ENCODE peak calls at places on chromosomes 1 and 21, in six cellular contexts. Z is occipital lobe, H is H7, T is WERI-Rb-1, L is iris pigment epithelial cell, Q is Calu3. F is an unnamed sample.

GRCh38 chr21:42157606-42158310 is 61.2 kb upstream of the ABCG1 start:
- DNase-seq in Z (no peak), H (no peak), T (no peak), L (no peak), Q (no peak), F (peak; percentile 8)

GRCh38 chr1:96772349-96772748 is 50.8 kb downstream of the PTBP2 start:
- DNase-seq in Z (no peak), H (no peak), T (no peak), L (no peak), Q (no peak), F (no peak)

GRCh38 chr21:27315373-27315772 is 348.5 kb upstream of the ADAMTS5 start:
- DNase-seq in Z (no peak), H (no peak), T (no peak), L (peak; percentile 15), Q (no peak), F (no peak)

GRCh38 chr1:223622132-223622842 is 43.2 kb downstream of the CAPN8 start:
- DNase-seq in Z (no peak), H (peak; percentile 33), T (no peak), L (no peak), Q (no peak), F (no peak)

GRCh38 chr1:226104671-226105121 is 42.2 kb downstream of the H3-3A start:
- DNase-seq in Z (no peak), H (no peak), T (no peak), L (no peak), Q (no peak), F (no peak)

GRCh38 chr21:46222436-46223116 is 6.0 kb downstream of the LSS start:
- DNase-seq in Z (no peak), H (no peak), T (no peak), L (no peak), Q (no peak), F (peak; percentile 56)

GRCh38 chr1:20318971-20319370 is 28.3 kb downstream of the VWA5B1 start:
- DNase-seq in Z (no peak), H (no peak), T (no peak), L (peak; percentile 4), Q (no peak), F (no peak)

GRCh38 chr1:198156111-198156744 is 570 bp upstream of the NEK7 start:
- DNase-seq in Z (no peak), H (peak; percentile 58), T (peak; percentile 94), L (peak; percentile 86), Q (peak; percentile 89), F (no peak)

GRCh38 chr1:190717055-190717454 is 239.4 kb upstream of the BRINP3 start:
- DNase-seq in Z (no peak), H (no peak), T (no peak), L (no peak), Q (no peak), F (no peak)

GRCh38 chr1:22143065-22143514 is at the start of gene WNT4:
- DNase-seq in Z (no peak), H (peak; percentile 96), T (no peak), L (peak; percentile 31), Q (peak; percentile 56), F (no peak)

GRCh38 chr1:181985281-181985680 is 76.2 kb downstream of the ZNF648 start:
- DNase-seq in Z (no peak), H (no peak), T (no peak), L (no peak), Q (no peak), F (no peak)

GRCh38 chr1:110565565-110565964 is 40.6 kb downstream of the KCNA2 start:
- DNase-seq in Z (peak; percentile 74), H (no peak), T (no peak), L (no peak), Q (no peak), F (peak; percentile 98)

GRCh38 chr1:4171480-4172450 is 271.7 kb upstream of the C1orf174 start:
- DNase-seq in Z (no peak), H (peak; percentile 49), T (no peak), L (no peak), Q (no peak), F (peak; percentile 31)

GRCh38 chr1:7615138-7615537 is 156.0 kb upstream of the VAMP3 start:
- DNase-seq in Z (no peak), H (no peak), T (no peak), L (no peak), Q (no peak), F (no peak)

GRCh38 chr1:228062812-228063211 is 19.7 kb upstream of the ARF1 start:
- DNase-seq in Z (no peak), H (no peak), T (no peak), L (no peak), Q (no peak), F (no peak)

GRCh38 chr1:212871976-212872375 is 13.9 kb downstream of the FLVCR1 start:
- DNase-seq in Z (no peak), H (no peak), T (no peak), L (no peak), Q (no peak), F (no peak)

GRCh38 chr1:32005522-32005921 is 8.1 kb upstream of the KHDRBS1 start:
- DNase-seq in Z (no peak), H (no peak), T (no peak), L (no peak), Q (no peak), F (no peak)

GRCh38 chr1:92502247-92502646 is 15.5 kb upstream of the GFI1 start:
- DNase-seq in Z (no peak), H (no peak), T (no peak), L (peak; percentile 78), Q (no peak), F (no peak)

GRCh38 chr1:187568067-187568466 is 739.3 kb downstream of the PLA2G4A start:
- DNase-seq in Z (no peak), H (no peak), T (no peak), L (no peak), Q (no peak), F (no peak)

GRCh38 chr1:202815120-202815519 is 4.4 kb downstream of the PCAT6 start:
- DNase-seq in Z (no peak), H (no peak), T (peak; percentile 84), L (no peak), Q (no peak), F (no peak)

GRCh38 chr1:8024329-8024728 is 1.8 kb downstream of the ERRFI1 start:
- DNase-seq in Z (no peak), H (no peak), T (no peak), L (peak; percentile 24), Q (no peak), F (no peak)

GRCh38 chr21:29829514-29830255 is 110.1 kb downstream of the GRIK1 start:
- DNase-seq in Z (no peak), H (no peak), T (no peak), L (peak; percentile 16), Q (no peak), F (no peak)

GRCh38 chr1:201275266-201275666 is 8.0 kb upstream of the PKP1 start:
- DNase-seq in Z (no peak), H (peak; percentile 45), T (no peak), L (no peak), Q (peak; percentile 98), F (no peak)

GRCh38 chr1:153607381-153607780 is 5.6 kb downstream of the S100A16 start:
- DNase-seq in Z (no peak), H (no peak), T (no peak), L (no peak), Q (no peak), F (no peak)